ENCODE peak calls at places on chromosome 16, in ten cellular contexts. U is fibroblast of lung, C is right atrium auricular region, K is esophagus muscularis mucosa, A is uterus, M is cardiac fibroblast, B is HFF-Myc, L is heart right ventricle, Y is astrocyte of the cerebellum, Z is fibroblast of the aortic adventitia. W is an unnamed sample.

GRCh38 chr16:54143934-54144333 is 142.7 kb downstream of the IRX3 start:
- DNase-seq in U (no peak), C (no peak), K (no peak), A (no peak), M (no peak), B (no peak), L (no peak), Y (no peak), Z (no peak), W (no peak)

GRCh38 chr16:53899471-53899870 is 195.5 kb downstream of the FTO start:
- DNase-seq in U (no peak), C (no peak), K (no peak), A (no peak), M (peak), B (no peak), L (no peak), Y (no peak), Z (peak), W (no peak)

GRCh38 chr16:2715519-2715918 is 4.5 kb downstream of the PRSS27 start:
- DNase-seq in U (peak), C (no peak), K (no peak), A (no peak), M (peak), B (no peak), L (peak), Y (no peak), Z (peak), W (no peak)

GRCh38 chr16:2614761-2615191 is 67.5 kb upstream of the KCTD5 start:
- DNase-seq in U (no peak), C (no peak), K (no peak), A (no peak), M (no peak), B (no peak), L (no peak), Y (no peak), Z (no peak), W (no peak)

GRCh38 chr16:28063047-28063521 is 430 bp downstream of the GSG1L start:
- DNase-seq in U (no peak), C (no peak), K (no peak), A (no peak), M (no peak), B (no peak), L (no peak), Y (no peak), Z (no peak), W (no peak)

GRCh38 chr16:17294856-17295255 is 175.9 kb downstream of the XYLT1 start:
- DNase-seq in U (no peak), C (no peak), K (no peak), A (no peak), M (no peak), B (no peak), L (no peak), Y (no peak), Z (no peak), W (no peak)

GRCh38 chr16:4800290-4801041 is 2.0 kb downstream of the ROGDI start:
- DNase-seq in U (no peak), C (no peak), K (no peak), A (no peak), M (no peak), B (no peak), L (peak), Y (no peak), Z (no peak), W (no peak)

GRCh38 chr16:81319221-81319912 is 4.6 kb downstream of the GAN start:
- DNase-seq in U (peak), C (no peak), K (no peak), A (no peak), M (peak), B (no peak), L (no peak), Y (peak), Z (peak), W (no peak)

GRCh38 chr16:56921571-56921970 is 10.4 kb upstream of the HERPUD1 start:
- DNase-seq in U (no peak), C (no peak), K (no peak), A (no peak), M (no peak), B (no peak), L (no peak), Y (no peak), Z (no peak), W (no peak)

GRCh38 chr16:58733671-58734458 is at the start of gene GOT2:
- DNase-seq in U (peak), C (peak), K (no peak), A (peak), M (peak), B (peak), L (peak), Y (peak), Z (peak), W (peak)

GRCh38 chr16:9344508-9344907 is 253.1 kb downstream of the HAPSTR1 start:
- DNase-seq in U (no peak), C (no peak), K (no peak), A (no peak), M (no peak), B (no peak), L (no peak), Y (no peak), Z (no peak), W (no peak)

GRCh38 chr16:31869511-31870201 is 4.0 kb upstream of the ZNF267 start:
- DNase-seq in U (peak), C (no peak), K (no peak), A (no peak), M (peak), B (peak), L (peak), Y (no peak), Z (peak), W (peak)

GRCh38 chr16:65268331-65268730 is 146.5 kb upstream of the CDH11 start:
- DNase-seq in U (no peak), C (no peak), K (no peak), A (no peak), M (peak), B (no peak), L (no peak), Y (no peak), Z (peak), W (no peak)

GRCh38 chr16:14263769-14264168 is 192.7 kb downstream of the MRTFB start:
- DNase-seq in U (no peak), C (no peak), K (peak), A (no peak), M (no peak), B (no peak), L (no peak), Y (no peak), Z (no peak), W (no peak)

GRCh38 chr16:70682239-70683145 is 3.4 kb downstream of the MTSS2 start:
- DNase-seq in U (no peak), C (no peak), K (no peak), A (no peak), M (no peak), B (no peak), L (no peak), Y (no peak), Z (no peak), W (no peak)

DNA sequence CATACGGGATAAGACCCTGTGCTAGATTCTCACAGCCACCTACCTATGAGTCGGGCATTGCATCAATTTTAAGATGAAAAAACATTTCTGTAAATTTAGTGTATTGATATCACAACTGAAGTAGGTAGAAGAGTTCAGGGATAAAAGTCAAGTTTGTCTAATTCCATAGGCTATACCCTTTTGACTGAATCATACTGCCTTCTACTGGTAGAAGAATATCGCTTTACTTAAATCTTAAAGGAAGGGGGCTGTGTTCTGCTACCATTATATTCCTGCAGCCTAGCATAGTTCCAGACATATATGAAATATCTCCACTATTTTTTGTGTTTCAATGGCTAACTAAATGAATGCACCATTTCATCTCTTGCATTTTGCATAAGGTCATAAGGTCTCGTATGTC is 1128.6 kb downstream of the CDH8 start:
- DNase-seq in U (no peak), C (no peak), K (no peak), A (no peak), M (no peak), B (no peak), L (no peak), Y (no peak), Z (no peak), W (no peak)
- TF ChIP-seq CTCF in U (no peak), C (peak), K (no peak), A (no peak), M (no peak), B (no peak), L (peak), Y (no peak), Z (no peak), W (no peak)

GRCh38 chr16:72286936-72287620 is 115.1 kb upstream of the PMFBP1 start:
- DNase-seq in U (no peak), C (no peak), K (no peak), A (no peak), M (no peak), B (peak), L (no peak), Y (no peak), Z (no peak), W (no peak)
- H3K4me3 ChIP-seq in U (no peak), C (no peak), K (no peak), A (no peak), M (no peak), B (no peak), L (no peak), Y (no peak), Z (no peak), W (no peak)

DNA sequence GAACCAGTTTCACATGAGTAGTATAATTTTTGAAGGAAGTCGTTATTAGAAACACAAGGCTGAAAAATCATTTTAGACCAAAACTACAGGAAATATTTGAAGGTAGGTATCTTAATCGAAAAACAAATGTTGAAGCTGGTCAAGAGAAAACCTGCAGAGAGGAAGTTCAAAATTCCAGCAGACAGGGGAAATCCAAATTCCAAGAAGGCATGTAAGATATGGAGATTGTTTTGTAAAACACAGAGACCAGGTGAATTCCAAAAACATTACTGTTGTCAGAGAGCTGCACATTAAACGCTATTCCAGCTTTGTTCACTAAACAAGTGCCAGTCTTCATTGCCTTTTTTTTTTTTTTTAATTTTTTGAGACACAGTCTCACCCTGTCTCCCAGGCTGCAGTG is 38.4 kb downstream of the ADAMTS18 start:
- DNase-seq in U (no peak), C (no peak), K (no peak), A (no peak), M (no peak), B (no peak), L (no peak), Y (no peak), Z (no peak), W (no peak)
- TF ChIP-seq CTCF in U (no peak), C (no peak), K (no peak), A (no peak), M (no peak), B (no peak), L (no peak), Y (no peak), Z (no peak), W (no peak)

GRCh38 chr16:46914556-46915201 is 30.5 kb downstream of the GPT2 start:
- DNase-seq in U (no peak), C (no peak), K (no peak), A (no peak), M (no peak), B (no peak), L (no peak), Y (no peak), Z (no peak), W (no peak)

GRCh38 chr16:46908540-46909372 is 24.6 kb downstream of the GPT2 start:
- DNase-seq in U (peak), C (no peak), K (no peak), A (peak), M (peak), B (peak), L (peak), Y (peak), Z (peak), W (peak)

GRCh38 chr16:46907061-46907774 is 23.1 kb downstream of the GPT2 start:
- DNase-seq in U (no peak), C (no peak), K (no peak), A (no peak), M (no peak), B (no peak), L (no peak), Y (no peak), Z (no peak), W (no peak)

GRCh38 chr16:46911650-46912049 is 27.5 kb downstream of the GPT2 start:
- DNase-seq in U (no peak), C (no peak), K (no peak), A (no peak), M (no peak), B (no peak), L (no peak), Y (no peak), Z (no peak), W (no peak)

DNA sequence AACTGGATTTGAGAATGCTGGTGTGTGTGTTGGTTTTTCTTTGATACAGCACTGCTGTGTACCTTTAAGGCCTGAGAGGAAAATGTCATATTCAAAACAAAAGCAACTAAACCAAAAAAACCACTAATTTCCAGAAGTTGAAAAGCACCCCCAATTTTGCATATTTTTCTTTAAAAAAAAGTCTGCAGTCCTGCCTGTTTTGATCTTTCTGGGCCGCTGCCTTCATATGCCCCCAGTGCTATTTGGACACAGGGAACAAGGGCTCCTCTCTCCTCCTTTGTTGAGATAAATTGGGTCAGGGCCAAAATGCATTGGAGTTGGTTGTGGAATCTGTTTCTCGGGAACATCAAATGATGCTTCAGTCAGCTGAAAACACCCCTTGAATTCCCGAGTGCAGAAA is 26.9 kb downstream of the GPT2 start:
- DNase-seq in U (no peak), C (no peak), K (no peak), A (no peak), M (no peak), B (no peak), L (no peak), Y (no peak), Z (no peak), W (no peak)
- H3K4me3 ChIP-seq in U (no peak), C (no peak), K (no peak), A (no peak), M (no peak), B (no peak), L (no peak), Y (no peak), Z (no peak), W (no peak)